ENCODE peak calls at places on chromosomes 2 and 18, in six cellular contexts. One of them, this sample, is unnamed.

GRCh38 chr2:27715318-27716165 is 51.9 kb downstream of the SLC4A1AP start:
- DNase-seq in fibroblast of villous mesenchyme: peak; percentile 52
- DNase-seq in AG09309: no peak
- DNase-seq in tibial artery: peak; percentile 58
- DNase-seq in dorsolateral prefrontal cortex: peak; percentile 54
- DNase-seq in pancreas: no peak
- DNase-seq in this sample: peak; percentile 55

GRCh38 chr2:88006912-88007439 is 9.4 kb downstream of the RNU2-63P start:
- DNase-seq in fibroblast of villous mesenchyme: no peak
- DNase-seq in AG09309: no peak
- DNase-seq in tibial artery: no peak
- DNase-seq in dorsolateral prefrontal cortex: no peak
- DNase-seq in pancreas: no peak
- DNase-seq in this sample: no peak

GRCh38 chr2:58601017-58601416 is 359.9 kb upstream of the FANCL start:
- DNase-seq in fibroblast of villous mesenchyme: peak; percentile 11
- DNase-seq in AG09309: no peak
- DNase-seq in tibial artery: no peak
- DNase-seq in dorsolateral prefrontal cortex: no peak
- DNase-seq in pancreas: no peak
- DNase-seq in this sample: no peak

GRCh38 chr18:48859311-48860275 is 91.2 kb downstream of the SMAD7 start:
- DNase-seq in fibroblast of villous mesenchyme: no peak
- DNase-seq in AG09309: no peak
- DNase-seq in tibial artery: no peak
- DNase-seq in dorsolateral prefrontal cortex: peak; percentile 92
- DNase-seq in pancreas: peak; percentile 11
- DNase-seq in this sample: no peak

GRCh38 chr18:58005885-58006523 is 38.0 kb upstream of the NEDD4L start:
- DNase-seq in fibroblast of villous mesenchyme: no peak
- DNase-seq in AG09309: peak; percentile 62
- DNase-seq in tibial artery: no peak
- DNase-seq in dorsolateral prefrontal cortex: no peak
- DNase-seq in pancreas: no peak
- DNase-seq in this sample: peak; percentile 61

GRCh38 chr2:3940661-3941060 is 237.3 kb downstream of the DCDC2C start:
- DNase-seq in fibroblast of villous mesenchyme: no peak
- DNase-seq in AG09309: no peak
- DNase-seq in tibial artery: no peak
- DNase-seq in dorsolateral prefrontal cortex: no peak
- DNase-seq in pancreas: no peak
- DNase-seq in this sample: no peak

GRCh38 chr2:41719756-41720155 is 328.1 kb upstream of the PKDCC start:
- DNase-seq in fibroblast of villous mesenchyme: no peak
- DNase-seq in AG09309: no peak
- DNase-seq in tibial artery: no peak
- DNase-seq in dorsolateral prefrontal cortex: no peak
- DNase-seq in pancreas: no peak
- DNase-seq in this sample: no peak

GRCh38 chr2:8581601-8582041 is 100.2 kb upstream of the ID2 start:
- DNase-seq in fibroblast of villous mesenchyme: no peak
- DNase-seq in AG09309: no peak
- DNase-seq in tibial artery: no peak
- DNase-seq in dorsolateral prefrontal cortex: no peak
- DNase-seq in pancreas: no peak
- DNase-seq in this sample: no peak

GRCh38 chr2:147247749-147248148 is 597.1 kb upstream of the ACVR2A start:
- DNase-seq in fibroblast of villous mesenchyme: no peak
- DNase-seq in AG09309: no peak
- DNase-seq in tibial artery: no peak
- DNase-seq in dorsolateral prefrontal cortex: no peak
- DNase-seq in pancreas: no peak
- DNase-seq in this sample: no peak

GRCh38 chr2:147255812-147256211 is 589.0 kb upstream of the ACVR2A start:
- DNase-seq in fibroblast of villous mesenchyme: no peak
- DNase-seq in AG09309: no peak
- DNase-seq in tibial artery: no peak
- DNase-seq in dorsolateral prefrontal cortex: peak; percentile 5
- DNase-seq in pancreas: peak; percentile 25
- DNase-seq in this sample: no peak

GRCh38 chr2:147250652-147251356 is 594.0 kb upstream of the ACVR2A start:
- DNase-seq in fibroblast of villous mesenchyme: no peak
- DNase-seq in AG09309: no peak
- DNase-seq in tibial artery: no peak
- DNase-seq in dorsolateral prefrontal cortex: no peak
- DNase-seq in pancreas: no peak
- DNase-seq in this sample: no peak
- H3K4me3 ChIP-seq in fibroblast of villous mesenchyme: no peak overlapping the region
- H3K4me3 ChIP-seq in AG09309: no peak overlapping the region
- H3K4me3 ChIP-seq in tibial artery: no peak overlapping the region
- H3K4me3 ChIP-seq in dorsolateral prefrontal cortex: no peak overlapping the region
- H3K4me3 ChIP-seq in pancreas: no peak overlapping the region
- H3K4me3 ChIP-seq in this sample: no peak overlapping the region

GRCh38 chr2:73989972-73990371 is 5.3 kb downstream of the TET3 start:
- DNase-seq in fibroblast of villous mesenchyme: no peak
- DNase-seq in AG09309: no peak
- DNase-seq in tibial artery: no peak
- DNase-seq in dorsolateral prefrontal cortex: no peak
- DNase-seq in pancreas: no peak
- DNase-seq in this sample: no peak
- TF ChIP-seq CTCF in fibroblast of villous mesenchyme: no peak
- TF ChIP-seq CTCF in AG09309: no peak
- TF ChIP-seq CTCF in tibial artery: no peak
- TF ChIP-seq CTCF in dorsolateral prefrontal cortex: no peak
- TF ChIP-seq CTCF in pancreas: no peak
- TF ChIP-seq CTCF in this sample: no peak

GRCh38 chr2:177264539-177265385 is at the start of gene NFE2L2:
- DNase-seq in fibroblast of villous mesenchyme: peak; percentile 92
- DNase-seq in AG09309: no peak
- DNase-seq in tibial artery: peak; percentile 89
- DNase-seq in dorsolateral prefrontal cortex: peak; percentile 85
- DNase-seq in pancreas: peak; percentile 91
- DNase-seq in this sample: peak; percentile 94
- H3K4me3 ChIP-seq in fibroblast of villous mesenchyme: peak within 1 kb of the TSS; percentile 91
- H3K4me3 ChIP-seq in AG09309: peak within 1 kb of the TSS; percentile 74
- H3K4me3 ChIP-seq in tibial artery: peak within 1 kb of the TSS; percentile 99
- H3K4me3 ChIP-seq in dorsolateral prefrontal cortex: peak within 1 kb of the TSS; percentile 78
- H3K4me3 ChIP-seq in pancreas: peak within 1 kb of the TSS; percentile 94
- H3K4me3 ChIP-seq in this sample: peak within 1 kb of the TSS; percentile 84

GRCh38 chr2:38835015-38835601 is 40.6 kb downstream of the DHX57 start:
- DNase-seq in fibroblast of villous mesenchyme: peak; percentile 40
- DNase-seq in AG09309: no peak
- DNase-seq in tibial artery: no peak
- DNase-seq in dorsolateral prefrontal cortex: no peak
- DNase-seq in pancreas: no peak
- DNase-seq in this sample: peak; percentile 17
- TF ChIP-seq CTCF in fibroblast of villous mesenchyme: peak; percentile 49
- TF ChIP-seq CTCF in AG09309: peak; percentile 36
- TF ChIP-seq CTCF in tibial artery: no peak
- TF ChIP-seq CTCF in dorsolateral prefrontal cortex: no peak
- TF ChIP-seq CTCF in pancreas: no peak
- TF ChIP-seq CTCF in this sample: peak; percentile 44

DNA sequence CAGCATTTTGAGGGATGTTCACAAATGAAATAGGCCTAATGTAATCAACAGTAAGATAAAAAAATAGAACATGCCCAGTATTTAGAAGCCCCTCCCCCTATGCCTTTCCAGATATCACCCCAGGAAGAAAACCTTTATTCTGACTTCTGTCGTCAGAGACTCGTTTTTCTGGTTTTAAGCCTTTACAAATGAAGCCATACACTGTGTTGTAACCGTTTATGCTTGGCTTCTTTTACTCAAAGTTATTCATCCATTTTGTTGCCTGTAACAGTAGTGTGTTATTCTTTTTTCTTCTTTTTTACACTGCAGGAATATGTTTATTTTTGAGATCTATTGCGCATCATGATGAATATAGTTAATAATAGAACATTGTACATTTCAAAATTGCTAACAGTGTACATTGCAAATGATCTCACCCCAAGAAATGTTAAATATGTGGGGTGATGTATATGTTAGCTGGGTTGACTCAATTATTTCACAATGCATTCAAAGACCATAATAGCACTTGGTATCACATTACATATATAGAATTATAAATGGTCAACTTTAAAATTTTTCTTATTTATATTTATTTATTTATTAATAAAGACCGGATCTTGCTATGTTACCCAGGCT is 28.1 kb upstream of the PNPT1 start:
- DNase-seq in fibroblast of villous mesenchyme: no peak
- DNase-seq in AG09309: no peak
- DNase-seq in tibial artery: no peak
- DNase-seq in dorsolateral prefrontal cortex: no peak
- DNase-seq in pancreas: no peak
- DNase-seq in this sample: no peak
- H3K4me3 ChIP-seq in fibroblast of villous mesenchyme: no peak overlapping the region
- H3K4me3 ChIP-seq in AG09309: no peak overlapping the region
- H3K4me3 ChIP-seq in tibial artery: no peak overlapping the region
- H3K4me3 ChIP-seq in dorsolateral prefrontal cortex: no peak overlapping the region
- H3K4me3 ChIP-seq in pancreas: no peak overlapping the region
- H3K4me3 ChIP-seq in this sample: no peak overlapping the region

GRCh38 chr18:74166397-74166796 is 18.1 kb downstream of the TIMM21 start:
- DNase-seq in fibroblast of villous mesenchyme: no peak
- DNase-seq in AG09309: no peak
- DNase-seq in tibial artery: no peak
- DNase-seq in dorsolateral prefrontal cortex: no peak
- DNase-seq in pancreas: no peak
- DNase-seq in this sample: no peak

DNA sequence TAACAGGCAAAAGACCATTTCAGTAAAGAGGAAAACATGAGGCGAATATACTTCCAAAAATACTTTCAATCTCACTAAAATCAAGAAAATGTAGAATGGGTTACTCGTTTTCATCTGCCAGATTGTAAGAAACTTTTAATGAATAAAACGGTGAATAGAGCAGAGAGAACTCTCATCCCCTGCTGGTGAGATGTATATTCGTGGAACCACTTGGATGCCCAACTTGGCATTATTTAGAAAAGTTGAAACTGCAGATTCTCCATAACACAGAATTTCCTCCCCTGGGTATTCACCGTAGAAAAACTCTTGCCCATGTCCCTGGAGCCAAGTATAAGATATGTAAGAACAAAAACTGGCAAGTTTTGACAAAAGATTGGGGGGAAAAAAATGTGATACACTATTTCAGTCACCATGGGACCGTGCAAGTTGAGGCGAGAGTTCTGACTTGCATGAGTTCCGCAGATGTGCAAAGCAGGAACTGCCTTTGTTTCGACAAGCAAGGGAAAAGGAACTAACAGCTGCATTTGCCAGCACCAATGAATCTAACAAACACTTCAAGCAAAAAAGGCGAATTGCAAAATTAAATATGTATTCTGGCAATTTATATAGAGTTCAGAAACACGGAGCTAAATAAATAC is 14.8 kb downstream of the TIMM21 start:
- DNase-seq in fibroblast of villous mesenchyme: no peak
- DNase-seq in AG09309: no peak
- DNase-seq in tibial artery: no peak
- DNase-seq in dorsolateral prefrontal cortex: no peak
- DNase-seq in pancreas: no peak
- DNase-seq in this sample: no peak
- TF ChIP-seq CTCF in fibroblast of villous mesenchyme: no peak
- TF ChIP-seq CTCF in AG09309: no peak
- TF ChIP-seq CTCF in tibial artery: no peak
- TF ChIP-seq CTCF in dorsolateral prefrontal cortex: no peak
- TF ChIP-seq CTCF in pancreas: no peak
- TF ChIP-seq CTCF in this sample: no peak

GRCh38 chr2:60100034-60100433 is 453.4 kb downstream of the BCL11A start:
- DNase-seq in fibroblast of villous mesenchyme: no peak
- DNase-seq in AG09309: no peak
- DNase-seq in tibial artery: no peak
- DNase-seq in dorsolateral prefrontal cortex: peak; percentile 16
- DNase-seq in pancreas: no peak
- DNase-seq in this sample: no peak
- H3K4me3 ChIP-seq in fibroblast of villous mesenchyme: no peak overlapping the region
- H3K4me3 ChIP-seq in AG09309: no peak overlapping the region
- H3K4me3 ChIP-seq in tibial artery: no peak overlapping the region
- H3K4me3 ChIP-seq in dorsolateral prefrontal cortex: no peak overlapping the region
- H3K4me3 ChIP-seq in pancreas: no peak overlapping the region
- H3K4me3 ChIP-seq in this sample: no peak overlapping the region

GRCh38 chr18:65349635-65350034 is 401.2 kb upstream of the CDH7 start:
- DNase-seq in fibroblast of villous mesenchyme: no peak
- DNase-seq in AG09309: no peak
- DNase-seq in tibial artery: no peak
- DNase-seq in dorsolateral prefrontal cortex: no peak
- DNase-seq in pancreas: no peak
- DNase-seq in this sample: no peak
- TF ChIP-seq CTCF in fibroblast of villous mesenchyme: no peak
- TF ChIP-seq CTCF in AG09309: no peak
- TF ChIP-seq CTCF in tibial artery: no peak
- TF ChIP-seq CTCF in dorsolateral prefrontal cortex: no peak
- TF ChIP-seq CTCF in pancreas: no peak
- TF ChIP-seq CTCF in this sample: no peak